ENCODE peak calls at places on chromosome 3, in nine cellular contexts. J, Y, L, B, S, E, G, V and H are unnamed samples.

GRCh38 chr3:182509844-182510460 is 283.4 kb upstream of the ATP11B start:
- DNase-seq in J (no peak), Y (no peak), L (no peak), B (no peak), S (no peak), E (no peak), G (no peak), V (no peak), H (no peak)

GRCh38 chr3:138051946-138052802 is 42.2 kb downstream of the CLDN18 start:
- DNase-seq in J (peak; percentile 69), Y (no peak), L (peak; percentile 30), B (peak; percentile 20), S (no peak), E (no peak), G (no peak), V (no peak), H (peak; percentile 74)

GRCh38 chr3:39202094-39202493 is 9.7 kb upstream of the XIRP1 start:
- DNase-seq in J (peak; percentile 87), Y (no peak), L (no peak), B (no peak), S (no peak), E (no peak), G (no peak), V (no peak), H (peak; percentile 54)

GRCh38 chr3:170579646-170580045 is 6.2 kb downstream of the SLC7A14 start:
- DNase-seq in J (peak; percentile 11), Y (no peak), L (no peak), B (no peak), S (no peak), E (no peak), G (no peak), V (no peak), H (no peak)

GRCh38 chr3:23389686-23390085 is 186.6 kb downstream of the UBE2E2 start:
- DNase-seq in J (no peak), Y (no peak), L (no peak), B (no peak), S (no peak), E (no peak), G (no peak), V (no peak), H (no peak)

GRCh38 chr3:186589115-186589514 is 18.6 kb downstream of the DNAJB11 start:
- DNase-seq in J (peak; percentile 22), Y (no peak), L (no peak), B (no peak), S (no peak), E (no peak), G (no peak), V (no peak), H (peak; percentile 75)

GRCh38 chr3:45402138-45402537 is 13.8 kb downstream of the LARS2 start:
- DNase-seq in J (no peak), Y (no peak), L (no peak), B (no peak), S (no peak), E (no peak), G (no peak), V (no peak), H (no peak)

GRCh38 chr3:6516694-6517093 is 344.2 kb upstream of the GRM7 start:
- DNase-seq in J (no peak), Y (no peak), L (no peak), B (no peak), S (no peak), E (no peak), G (no peak), V (no peak), H (no peak)

GRCh38 chr3:26962419-26963355 is 340.1 kb downstream of the LRRC3B start:
- DNase-seq in J (peak; percentile 24), Y (no peak), L (no peak), B (no peak), S (no peak), E (no peak), G (no peak), V (no peak), H (no peak)

GRCh38 chr3:25603703-25604102 is 61.0 kb downstream of the TOP2B start:
- DNase-seq in J (peak; percentile 86), Y (no peak), L (no peak), B (no peak), S (no peak), E (no peak), G (no peak), V (no peak), H (peak; percentile 44)

GRCh38 chr3:9193633-9194032 is 55.8 kb downstream of the SRGAP3 start:
- DNase-seq in J (no peak), Y (no peak), L (no peak), B (no peak), S (no peak), E (no peak), G (no peak), V (no peak), H (no peak)

GRCh38 chr3:45087155-45087554 is 59.0 kb downstream of the CDCP1 start:
- DNase-seq in J (no peak), Y (no peak), L (no peak), B (no peak), S (no peak), E (no peak), G (no peak), V (no peak), H (no peak)

GRCh38 chr3:29919551-29919950 is 638.7 kb downstream of the RBMS3 start:
- DNase-seq in J (no peak), Y (no peak), L (no peak), B (no peak), S (no peak), E (no peak), G (no peak), V (no peak), H (no peak)

GRCh38 chr3:40096561-40097506 is 212.7 kb upstream of the EIF1B start:
- DNase-seq in J (no peak), Y (no peak), L (no peak), B (no peak), S (no peak), E (no peak), G (no peak), V (peak; percentile 71), H (no peak)

GRCh38 chr3:197209366-197210260 is 88.8 kb downstream of the DLG1 start:
- DNase-seq in J (no peak), Y (no peak), L (no peak), B (no peak), S (no peak), E (no peak), G (no peak), V (no peak), H (no peak)

GRCh38 chr3:140708815-140709214 is 31.0 kb downstream of the TRIM42 start:
- DNase-seq in J (no peak), Y (no peak), L (no peak), B (no peak), S (no peak), E (no peak), G (no peak), V (no peak), H (no peak)

GRCh38 chr3:100260081-100260684 is 609 bp upstream of the TBC1D23 start:
- DNase-seq in J (peak; percentile 48), Y (no peak), L (peak; percentile 17), B (peak; percentile 52), S (no peak), E (peak; percentile 81), G (no peak), V (peak; percentile 29), H (peak; percentile 76)

GRCh38 chr3:50623840-50624474 is 7.0 kb downstream of the MAPKAPK3 start:
- DNase-seq in J (no peak), Y (no peak), L (no peak), B (no peak), S (no peak), E (peak; percentile 64), G (no peak), V (peak; percentile 7), H (no peak)

GRCh38 chr3:46372492-46373359 is 2.0 kb downstream of the CCR5 start:
- DNase-seq in J (peak; percentile 74), Y (no peak), L (no peak), B (no peak), S (peak; percentile 24), E (no peak), G (no peak), V (no peak), H (peak; percentile 72)

GRCh38 chr3:14117468-14118399 is 6.9 kb downstream of the CHCHD4 start:
- DNase-seq in J (no peak), Y (no peak), L (no peak), B (no peak), S (no peak), E (no peak), G (no peak), V (no peak), H (no peak)